ENCODE peak calls at places on chromosome 20, in four cellular contexts. A is fibroblast of mammary gland; Q is omental fat pad; V is activated CD4-positive, alpha-beta T cell treated with anti-CD3 and anti-CD28 coated beads, Interleukin-2, amount 10 ng/mL, durations not matched to agents 24 days and 14 days. I is an unnamed sample.

GRCh38 chr20:50680106-50680960 is 11.0 kb downstream of the RIPOR3 start:
- DNase-seq in A (peak; percentile 67), Q (no peak), V (no peak), I (peak; percentile 74)

GRCh38 chr20:25253606-25254275 is 5.9 kb downstream of the PYGB start:
- DNase-seq in V (no peak), A (peak; percentile 42), Q (no peak), I (peak; percentile 37)

GRCh38 chr20:50726955-50727791 is 4.2 kb upstream of the PARD6B start:
- DNase-seq in Q (no peak), A (peak; percentile 35), V (no peak), I (no peak)

GRCh38 chr20:22502731-22503191 is 81.6 kb downstream of the FOXA2 start:
- DNase-seq in V (no peak), Q (no peak), A (no peak), I (no peak)

GRCh38 chr20:40865095-40865494 is 163.5 kb upstream of the TOP1 start:
- DNase-seq in V (no peak), A (no peak), Q (no peak), I (no peak)

GRCh38 chr20:5665417-5665816 is 84.8 kb upstream of the SHLD1 start:
- DNase-seq in V (no peak), A (no peak), Q (no peak), I (no peak)

GRCh38 chr20:30611239-30611984 is 646.1 kb upstream of the DEFB115 start:
- DNase-seq in A (no peak), Q (no peak), V (no peak), I (no peak)

GRCh38 chr20:57582432-57583288 is 21.8 kb downstream of the PCK1 start:
- DNase-seq in Q (no peak), V (no peak), A (peak; percentile 6), I (peak; percentile 77)

GRCh38 chr20:61297981-61298380 is 45.9 kb downstream of the CDH4 start:
- DNase-seq in Q (no peak), A (peak; percentile 87), V (no peak), I (peak; percentile 34)

GRCh38 chr20:31849306-31849930 is 4.0 kb upstream of the FOXS1 start:
- DNase-seq in A (no peak), V (no peak), Q (no peak), I (no peak)

GRCh38 chr20:45968801-45969711 is 2.9 kb downstream of the ZNF335 start:
- DNase-seq in Q (no peak), A (peak; percentile 82), V (no peak), I (peak; percentile 66)

GRCh38 chr20:36792422-36792821 is 18.9 kb upstream of the DSN1 start:
- DNase-seq in A (peak; percentile 58), Q (no peak), V (no peak), I (peak; percentile 62)

GRCh38 chr20:6122873-6123649 is at the start of gene FERMT1:
- DNase-seq in Q (no peak), V (peak; percentile 73), A (peak; percentile 66), I (peak; percentile 53)

GRCh38 chr20:31698803-31699718 is 23.6 kb downstream of the BCL2L1 start:
- DNase-seq in V (peak; percentile 81), A (peak; percentile 97), Q (peak; percentile 50), I (peak; percentile 97)

GRCh38 chr20:57389695-57390603 is 1.2 kb upstream of the RBM38 start:
- DNase-seq in Q (no peak), V (peak; percentile 90), A (no peak), I (no peak)

GRCh38 chr20:4260102-4260501 is 244.7 kb upstream of the RNF24 start:
- DNase-seq in Q (no peak), A (no peak), V (no peak), I (no peak)

GRCh38 chr20:48791014-48791413 is 36.8 kb downstream of the PREX1 start:
- DNase-seq in Q (no peak), V (no peak), A (no peak), I (no peak)

GRCh38 chr20:47502801-47503239 is 1.1 kb downstream of the NCOA3 start:
- DNase-seq in Q (no peak), A (peak; percentile 50), V (peak; percentile 82), I (peak; percentile 62)

GRCh38 chr20:4156411-4156810 is 141.1 kb upstream of the RNF24 start:
- DNase-seq in V (no peak), Q (no peak), A (no peak), I (no peak)

GRCh38 chr20:32945710-32946221 is 58.5 kb downstream of the SUN5 start:
- DNase-seq in Q (no peak), V (peak; percentile 80), A (peak; percentile 21), I (peak; percentile 29)

GRCh38 chr20:24995741-24996448 is 3.3 kb upstream of the APMAP start:
- DNase-seq in A (peak; percentile 31), V (no peak), Q (no peak), I (peak; percentile 22)

GRCh38 chr20:48198951-48199431 is 413.7 kb upstream of the SULF2 start:
- DNase-seq in A (peak; percentile 43), Q (no peak), V (no peak), I (no peak)